ENCODE peak calls at places on chromosomes 2 and 18, in nine cellular contexts. K is activated CD4-positive, alpha-beta T cell treated with anti-CD3 and anti-CD28 coated beads for 1 hour; M is neuronal stem cell; N is tibial nerve; U is nephron progenitor cell; T is ACHN; C is hepatic stellate cell; F is T-helper 17 cell; H is stimulated activated CD4-positive, alpha-beta T cell treated with anti-CD3 and anti-CD28 coated beads, Interleukin-1b, Interleukin-23, amount 100 ng/mL, for 24 hours. R is an unnamed sample.

GRCh38 chr2:233011268-233012190 is 1.5 kb downstream of the NGEF start:
- DNase-seq in K (no peak), M (no peak), N (no peak), U (no peak), T (no peak), C (no peak), F (no peak), H (no peak), R (no peak)

GRCh38 chr2:100632021-100632420 is 69.2 kb downstream of the PDCL3 start:
- DNase-seq in K (no peak), M (no peak), N (no peak), U (no peak), T (no peak), C (no peak), F (no peak), H (no peak), R (no peak)

GRCh38 chr2:64478502-64479230 is 24.7 kb downstream of the LGALSL start:
- DNase-seq in K (no peak), M (no peak), N (no peak), U (no peak), T (no peak), C (no peak), F (no peak), H (no peak), R (no peak)

GRCh38 chr2:106124787-106125549 is 69.1 kb downstream of the UXS1 start:
- DNase-seq in K (no peak), M (no peak), N (no peak), U (no peak), T (no peak), C (no peak), F (no peak), H (no peak), R (no peak)

GRCh38 chr2:217916504-217917254 is 86.1 kb downstream of the TNS1 start:
- DNase-seq in K (no peak), M (no peak), N (no peak), U (no peak), T (no peak), C (no peak), F (no peak), H (no peak), R (no peak)

GRCh38 chr2:233673896-233674295 is 2.2 kb downstream of the UGT1A9 start:
- DNase-seq in K (no peak), M (no peak), N (no peak), U (no peak), T (no peak), C (no peak), F (no peak), H (no peak), R (no peak)

GRCh38 chr2:173195100-173195499 is 119.5 kb downstream of the MAP3K20 start:
- DNase-seq in K (no peak), M (no peak), N (no peak), U (no peak), T (no peak), C (no peak), F (no peak), H (no peak), R (peak)

GRCh38 chr2:239626971-239627598 is 226.3 kb upstream of the HDAC4 start:
- DNase-seq in K (no peak), M (no peak), N (no peak), U (no peak), T (no peak), C (no peak), F (no peak), H (no peak), R (no peak)

GRCh38 chr18:76491801-76492668 is 3.0 kb downstream of the ZNF516 start:
- DNase-seq in K (no peak), M (peak), N (peak), U (peak), T (peak), C (peak), F (no peak), H (no peak), R (peak)

GRCh38 chr2:221818569-221818968 is 246.5 kb upstream of the EPHA4 start:
- DNase-seq in K (no peak), M (no peak), N (no peak), U (no peak), T (no peak), C (no peak), F (no peak), H (no peak), R (no peak)

GRCh38 chr2:240151477-240152031 is 11.1 kb upstream of the OTOS start:
- DNase-seq in K (no peak), M (no peak), N (no peak), U (no peak), T (no peak), C (no peak), F (no peak), H (no peak), R (no peak)